ENCODE peak calls at places on chromosome X, in four cellular contexts. D is thoracic aorta, A is tibial nerve, P is lower lobe of right lung. U is an unnamed sample.

GRCh38 chrX:145475725-145476124 is 228.4 kb downstream of the SPANXN1 start:
- DNase-seq in A (no peak), P (no peak), D (no peak), U (no peak)

GRCh38 chrX:19673334-19674040 is 158.2 kb upstream of the MAP3K15 start:
- DNase-seq in P (no peak), D (peak; percentile 4), A (peak; percentile 31), U (peak; percentile 31)

GRCh38 chrX:132564026-132564425 is 75.2 kb upstream of the MBNL3 start:
- DNase-seq in D (no peak), P (no peak), A (no peak), U (no peak)

GRCh38 chrX:56788229-56788628 is 59.2 kb downstream of the NBDY start:
- DNase-seq in P (no peak), D (no peak), A (no peak), U (no peak)

GRCh38 chrX:31265383-31265782 is 193.5 kb upstream of the FTHL17 start:
- DNase-seq in D (no peak), A (no peak), P (no peak), U (no peak)

GRCh38 chrX:114581528-114582263 is 2.2 kb upstream of the HTR2C start:
- DNase-seq in D (no peak), A (no peak), P (no peak), U (no peak)

GRCh38 chrX:317424-318067 is 1.1 kb downstream of the GTPBP6 start:
- DNase-seq in D (no peak), A (no peak), P (no peak), U (no peak)

GRCh38 chrX:134990475-134991473 is at the start of gene SMIM10:
- DNase-seq in D (peak; percentile 9), P (peak; percentile 71), A (peak; percentile 53), U (peak; percentile 33)

GRCh38 chrX:56798866-56799864 is 70.1 kb downstream of the NBDY start:
- DNase-seq in D (no peak), A (no peak), P (no peak), U (peak; percentile 17)

GRCh38 chrX:102599950-102600579 is 750 bp downstream of the ARMCX5 start:
- DNase-seq in A (no peak), P (no peak), D (no peak), U (no peak)

GRCh38 chrX:119694601-119695534 is 1.9 kb upstream of the SEPTIN6 start:
- DNase-seq in A (no peak), D (no peak), P (no peak), U (no peak)

GRCh38 chrX:78042601-78043000 is 61.4 kb upstream of the PGK1 start:
- DNase-seq in P (no peak), A (no peak), D (no peak), U (no peak)

GRCh38 chrX:79715448-79715847 is 299.1 kb upstream of the TBX22 start:
- DNase-seq in A (no peak), D (no peak), P (no peak), U (no peak)

GRCh38 chrX:133333154-133333750 is 82.0 kb downstream of the GPC4 start:
- DNase-seq in A (no peak), D (no peak), P (no peak), U (no peak)

GRCh38 chrX:149456476-149457245 is 48.4 kb downstream of the IDS start:
- DNase-seq in P (no peak), D (no peak), A (no peak), U (no peak)

GRCh38 chrX:30652527-30653414 is 452 bp upstream of the GK start:
- DNase-seq in A (peak; percentile 93), P (peak; percentile 96), D (peak; percentile 70), U (peak; percentile 86)

GRCh38 chrX:18861436-18861950 is 122.4 kb downstream of the PHKA2 start:
- DNase-seq in P (no peak), D (no peak), A (no peak), U (no peak)

GRCh38 chrX:97841544-97842179 is 958.0 kb downstream of the RPA4 start:
- DNase-seq in A (no peak), D (no peak), P (no peak), U (no peak)
- H3K36me3 ChIP-seq in A (no peaks in the 10 kb centered on the region), D (no peaks in the 10 kb centered on the region), P (no peaks in the 10 kb centered on the region), U (no peaks in the 10 kb centered on the region)

DNA sequence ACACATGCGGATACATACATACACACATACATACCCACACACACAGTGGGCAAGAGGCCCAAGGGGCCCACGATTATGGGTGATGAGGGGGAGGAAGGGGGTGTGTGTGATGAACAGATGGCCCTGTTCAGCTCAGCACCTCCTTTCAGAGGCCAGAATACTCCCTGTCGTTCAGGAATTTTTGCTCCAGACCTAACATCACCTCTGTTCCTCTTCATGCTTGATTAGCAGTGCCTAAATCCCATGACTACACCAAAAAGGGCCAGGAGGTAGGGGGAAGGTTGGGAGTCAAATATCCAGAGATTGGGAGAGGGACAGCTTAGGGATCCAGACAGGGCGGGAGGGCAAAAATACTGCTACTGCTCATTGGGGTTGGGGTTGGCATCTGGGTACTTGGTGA is 42.7 kb downstream of the SMC1A start:
- DNase-seq in A (no peak), P (no peak), D (no peak), U (no peak)
- H3K36me3 ChIP-seq in A (no peaks in the 10 kb centered on the region), P (peaks cover 62% of the 10 kb centered on the region), D (peaks cover 25% of the 10 kb centered on the region), U (peaks cover 69% of the 10 kb centered on the region)

GRCh38 chrX:11185861-11186260 is 74.7 kb downstream of the HCCS start:
- DNase-seq in D (no peak), P (no peak), A (no peak), U (no peak)

GRCh38 chrX:11180571-11180970 is 69.4 kb downstream of the HCCS start:
- DNase-seq in D (no peak), A (no peak), P (no peak), U (no peak)
- H3K36me3 ChIP-seq in D (no peaks in the 10 kb centered on the region), A (no peaks in the 10 kb centered on the region), P (peaks cover 7% of the 10 kb centered on the region), U (no peaks in the 10 kb centered on the region)

GRCh38 chrX:47239898-47240545 is 7.2 kb downstream of the USP11 start:
- DNase-seq in D (no peak), A (no peak), P (no peak), U (no peak)
- H3K36me3 ChIP-seq in D (peaks cover 20% of the 10 kb centered on the region), A (peaks cover 4% of the 10 kb centered on the region), P (peaks cover 35% of the 10 kb centered on the region), U (peaks cover 48% of the 10 kb centered on the region)

GRCh38 chrX:153696100-153696499 is 8.4 kb downstream of the SLC6A8 start:
- DNase-seq in A (no peak), D (no peak), P (no peak), U (no peak)

GRCh38 chrX:153694687-153695270 is 7.1 kb downstream of the SLC6A8 start:
- DNase-seq in A (no peak), D (no peak), P (no peak), U (no peak)

GRCh38 chrX:153700376-153700945 is 12.7 kb downstream of the SLC6A8 start:
- DNase-seq in A (no peak), P (no peak), D (no peak), U (peak; percentile 68)

GRCh38 chrX:153700967-153701366 is 13.2 kb downstream of the SLC6A8 start:
- DNase-seq in A (no peak), P (no peak), D (no peak), U (no peak)

DNA sequence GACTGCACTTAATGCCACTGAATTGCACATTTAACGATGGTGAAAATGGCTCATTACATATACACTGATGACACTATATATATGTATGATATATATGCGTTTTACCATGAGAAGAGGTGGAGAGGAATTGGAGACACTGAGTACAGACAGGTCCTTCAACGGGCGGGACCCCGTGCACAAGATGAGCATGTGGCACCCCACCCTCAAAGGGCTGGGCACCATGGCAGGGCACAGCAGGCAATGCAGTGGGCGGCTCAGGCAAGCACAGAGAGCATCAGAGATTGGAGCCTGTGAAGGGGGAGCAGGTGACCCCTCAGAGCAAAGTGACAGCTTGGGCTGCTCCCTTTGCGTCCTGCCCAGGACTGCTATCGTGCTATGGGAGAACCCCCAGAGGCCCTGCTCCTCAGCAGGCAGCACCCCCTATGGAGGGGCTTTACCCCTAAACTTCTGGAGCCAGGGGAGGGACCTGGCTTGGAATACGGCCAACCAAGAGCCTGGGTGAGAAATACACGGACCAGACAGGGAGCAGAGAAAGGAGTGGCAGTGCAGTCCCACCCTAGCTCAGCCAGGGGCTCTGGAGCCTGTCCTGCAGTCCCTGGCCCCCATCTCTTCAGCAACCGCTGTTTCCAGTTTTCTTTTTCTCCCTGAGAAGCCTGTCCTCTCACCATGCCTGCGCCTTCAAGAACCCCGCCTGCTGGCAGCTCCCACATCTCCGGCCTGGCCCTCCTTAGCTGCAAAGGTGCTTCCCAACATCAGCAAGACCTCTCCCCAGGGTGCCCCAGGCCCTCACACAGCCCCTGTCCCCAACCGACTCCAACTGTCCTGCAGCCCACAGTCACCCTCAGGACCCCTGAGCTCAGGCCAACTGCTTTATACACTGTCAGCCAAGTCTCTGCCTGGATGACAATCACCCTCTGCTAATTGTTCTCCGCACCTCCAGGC is 10.5 kb downstream of the SLC6A8 start:
- DNase-seq in D (no peak), A (no peak), P (no peak), U (no peak)
- H3K36me3 ChIP-seq in D (peaks cover 3% of the 10 kb centered on the region), A (no peaks in the 10 kb centered on the region), P (peaks cover 22% of the 10 kb centered on the region), U (no peaks in the 10 kb centered on the region)

DNA sequence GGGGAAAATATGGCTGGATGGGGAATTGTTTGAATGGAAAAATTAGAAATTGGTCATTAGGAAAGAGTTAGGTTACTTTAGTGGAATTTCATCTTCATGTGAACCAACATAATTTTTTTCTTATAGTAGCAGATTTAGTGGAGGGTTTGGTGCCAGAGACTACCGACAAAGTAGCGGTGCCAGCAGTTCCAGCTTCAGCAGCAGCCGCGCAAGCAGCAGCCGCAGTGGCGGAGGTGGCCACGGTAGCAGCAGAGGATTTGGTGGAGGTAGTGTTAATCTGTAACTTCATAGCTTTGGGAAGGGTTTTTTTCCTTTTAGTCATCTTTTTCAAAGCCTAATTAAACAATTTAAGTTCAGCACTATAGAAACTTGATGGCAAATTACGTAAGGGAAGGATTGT is 13.2 kb downstream of the DDX3X start:
- DNase-seq in A (no peak), P (no peak), D (no peak), U (no peak)
- H3K36me3 ChIP-seq in A (peaks cover 3% of the 10 kb centered on the region), P (peaks cover 73% of the 10 kb centered on the region), D (peaks cover 52% of the 10 kb centered on the region), U (peaks cover 77% of the 10 kb centered on the region)

DNA sequence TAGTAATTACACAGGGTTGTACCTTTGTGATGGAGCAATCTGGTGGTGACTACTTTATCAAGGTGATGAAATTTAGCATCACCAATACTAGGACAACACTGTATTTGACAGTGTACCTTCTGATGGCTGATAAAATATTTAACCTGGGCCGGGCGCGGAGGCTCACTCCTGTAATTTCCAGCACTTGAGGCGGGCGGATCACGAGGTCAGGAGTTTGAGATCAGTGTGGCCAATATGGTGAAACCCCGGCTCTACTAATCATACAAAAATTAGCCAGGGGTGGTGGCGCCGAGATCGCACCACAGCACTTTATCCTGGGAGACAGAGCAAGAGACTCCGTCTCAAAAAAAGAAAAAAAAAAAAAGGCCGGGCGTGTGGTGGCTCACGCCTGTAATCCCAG is 1.9 kb upstream of the TAF1 start:
- DNase-seq in D (no peak), P (no peak), A (no peak), U (no peak)
- H3K36me3 ChIP-seq in D (no peaks in the 10 kb centered on the region), P (peaks cover 3% of the 10 kb centered on the region), A (no peaks in the 10 kb centered on the region), U (no peaks in the 10 kb centered on the region)